ENCODE peak calls at places on chromosomes 16 and 17, in seven cellular contexts. V is HCT116, Z is GM12878, H is HepG2, T is K562, J is H1, I is SK-N-SH. D is an unnamed sample.

GRCh38 chr17:50289268-50289667 is 15.0 kb downstream of the TMEM92 start:
- DNase-seq in V (no peak), J (no peak), I (no peak), H (no peak), T (no peak), Z (no peak), D (no peak)

GRCh38 chr17:32494621-32495346 is 8.0 kb downstream of the CDK5R1 start:
- DNase-seq in I (no peak), H (no peak), T (no peak), J (no peak), Z (no peak), V (no peak), D (no peak)

GRCh38 chr16:685967-686366 is 1.8 kb upstream of the JMJD8 start:
- DNase-seq in H (peak; percentile 41), Z (no peak), I (peak; percentile 84), J (no peak), T (no peak), V (no peak), D (peak; percentile 79)

GRCh38 chr16:48321307-48322036 is 63.7 kb downstream of the SIAH1 start:
- DNase-seq in V (no peak), H (no peak), T (no peak), J (no peak), Z (no peak), I (no peak), D (no peak)

GRCh38 chr16:3057181-3058166 is 8.0 kb upstream of the IL32 start:
- DNase-seq in V (no peak), J (no peak), T (no peak), I (no peak), H (no peak), Z (no peak), D (no peak)

GRCh38 chr16:65024649-65025243 is 97.1 kb downstream of the CDH11 start:
- DNase-seq in I (no peak), J (no peak), T (no peak), V (no peak), Z (no peak), H (no peak), D (no peak)

GRCh38 chr17:70081885-70082284 is 6.9 kb downstream of the KCNJ16 start:
- DNase-seq in J (no peak), I (no peak), T (no peak), V (no peak), H (no peak), Z (no peak), D (no peak)

GRCh38 chr17:1713878-1714487 is 3.8 kb upstream of the TLCD2 start:
- DNase-seq in Z (no peak), V (peak; percentile 64), I (peak; percentile 62), T (no peak), J (no peak), H (peak; percentile 75), D (peak; percentile 58)

GRCh38 chr16:52466998-52467397 is 79.9 kb downstream of the TOX3 start:
- DNase-seq in V (no peak), H (no peak), Z (no peak), T (no peak), I (no peak), J (no peak), D (no peak)

GRCh38 chr17:30961213-30962188 is 9.3 kb upstream of the RNF135 start:
- DNase-seq in T (no peak), J (no peak), Z (peak; percentile 76), V (no peak), H (no peak), I (no peak), D (no peak)
- TF ChIP-seq JUND in T (no peak), J (no peak), Z (no peak), V (no peak), H (no peak), I (no peak), D (no peak)

GRCh38 chr17:41539071-41539492 is 11.0 kb upstream of the KRT19 start:
- DNase-seq in T (no peak), J (no peak), V (no peak), I (no peak), H (peak; percentile 76), Z (no peak), D (peak; percentile 99)
- TF ChIP-seq JUND in T (no peak), J (no peak), V (no peak), I (no peak), H (no peak), Z (no peak), D (no peak)

GRCh38 chr16:55297910-55298175 is 26.2 kb upstream of the IRX6 start:
- DNase-seq in I (no peak), H (no peak), J (no peak), T (no peak), V (no peak), Z (no peak), D (no peak)
- TF ChIP-seq JUND in I (no peak), H (no peak), J (no peak), T (no peak), V (no peak), Z (no peak), D (no peak)

GRCh38 chr17:47621293-47622178 is 28.2 kb upstream of the KPNB1 start:
- DNase-seq in I (no peak), T (no peak), H (no peak), J (peak; percentile 41), Z (no peak), V (peak; percentile 82), D (peak; percentile 73)
- TF ChIP-seq JUND in I (peak; percentile 89), T (no peak), H (no peak), J (no peak), Z (no peak), V (peak; percentile 76), D (no peak)

D was measured in T47D.